ENCODE peak calls at places on chromosomes 12 and 14, in four cellular contexts. J, M, Q and X are unnamed samples. For H3K27me3, the result is how much of the 10 kb centered on the place peaks cover.

GRCh38 chr14:89477391-89477790 is 60.4 kb upstream of the FOXN3 start:
- DNase-seq in J (no peak), M (no peak), Q (no peak), X (no peak)

GRCh38 chr12:113432976-113433375 is 10.8 kb downstream of the SDSL start:
- DNase-seq in J (no peak), M (no peak), Q (no peak), X (no peak)

GRCh38 chr14:70113211-70113610 is 75.5 kb downstream of the SLC8A3 start:
- DNase-seq in J (no peak), M (no peak), Q (no peak), X (no peak)

GRCh38 chr12:50110762-50111416 is 1.1 kb upstream of the COX14 start:
- DNase-seq in J (no peak), M (no peak), Q (peak), X (no peak)

GRCh38 chr12:127677537-127678131 is 589.3 kb upstream of the TMEM132C start:
- DNase-seq in J (peak), M (peak), Q (peak), X (peak)

GRCh38 chr12:72346331-72346944 is 74.3 kb downstream of the TRHDE start:
- DNase-seq in J (peak), M (no peak), Q (peak), X (no peak)

GRCh38 chr14:68878908-68879307 is 86.0 kb upstream of the ZFP36L1 start:
- DNase-seq in J (no peak), M (no peak), Q (no peak), X (no peak)

GRCh38 chr12:116236148-116236731 is 41.3 kb downstream of the MED13L start:
- DNase-seq in J (peak), M (peak), Q (peak), X (peak)

GRCh38 chr12:6626654-6627283 is 9.0 kb downstream of the LPAR5 start:
- DNase-seq in J (no peak), M (no peak), Q (no peak), X (no peak)

GRCh38 chr14:76376001-76376404 is at the start of gene ESRRB:
- DNase-seq in J (peak), M (no peak), Q (peak), X (no peak)

GRCh38 chr14:61544448-61545202 is 150.7 kb upstream of the HIF1A start:
- DNase-seq in J (no peak), M (no peak), Q (no peak), X (no peak)

GRCh38 chr12:104469523-104469922 is 12.8 kb downstream of the CHST11 start:
- DNase-seq in J (no peak), M (no peak), Q (no peak), X (no peak)

GRCh38 chr14:32217301-32217700 is 14.2 kb upstream of the RNU6-8 start:
- DNase-seq in J (no peak), M (no peak), Q (no peak), X (no peak)

GRCh38 chr12:13124661-13125505 is 21.4 kb upstream of the GSG1 start:
- DNase-seq in J (peak), M (no peak), Q (peak), X (no peak)

GRCh38 chr14:104801284-104802119 is 601 bp downstream of the ZBTB42 start:
- DNase-seq in J (no peak), M (no peak), Q (no peak), X (no peak)

GRCh38 chr12:6345319-6346071 is 3.6 kb upstream of the TNFRSF1A start:
- DNase-seq in J (peak), M (peak), Q (no peak), X (no peak)

GRCh38 chr14:23550827-23551265 is 719 bp downstream of the ZFHX2 start:
- DNase-seq in J (no peak), M (no peak), Q (no peak), X (no peak)

GRCh38 chr14:55711171-55711811 is 131.3 kb downstream of the KTN1 start:
- DNase-seq in J (no peak), M (no peak), Q (no peak), X (no peak)

GRCh38 chr12:99609455-99610181 is 37.9 kb upstream of the GARIN6 start:
- DNase-seq in J (no peak), M (no peak), Q (peak), X (no peak)

GRCh38 chr14:33848706-33849454 is 102.0 kb downstream of the EGLN3 start:
- DNase-seq in J (peak), M (no peak), Q (peak), X (no peak)

GRCh38 chr12:53578783-53579182 is 47.4 kb downstream of the ATF7 start:
- DNase-seq in J (no peak), M (no peak), Q (peak), X (no peak)

GRCh38 chr12:85424581-85425348 is 144.7 kb downstream of the ALX1 start:
- DNase-seq in J (peak), M (no peak), Q (peak), X (no peak)

GRCh38 chr12:102564026-102564425 is 83.7 kb upstream of the IGF1 start:
- DNase-seq in J (no peak), M (no peak), Q (no peak), X (no peak)

GRCh38 chr12:11869406-11869805 is 201.3 kb upstream of the BCL2L14 start:
- DNase-seq in J (no peak), M (no peak), Q (no peak), X (no peak)

GRCh38 chr12:46370380-46370734 is 2.2 kb downstream of the SLC38A2 start:
- DNase-seq in J (no peak), M (no peak), Q (no peak), X (no peak)

GRCh38 chr12:46370792-46371717 is 1.5 kb downstream of the SLC38A2 start:
- DNase-seq in J (peak), M (peak), Q (peak), X (peak)

GRCh38 chr12:46369095-46369473 is 3.5 kb downstream of the SLC38A2 start:
- DNase-seq in J (no peak), M (no peak), Q (no peak), X (no peak)

GRCh38 chr12:46368684-46369083 is 3.9 kb downstream of the SLC38A2 start:
- DNase-seq in J (no peak), M (no peak), Q (no peak), X (no peak)

GRCh38 chr12:46369474-46370379 is 2.8 kb downstream of the SLC38A2 start:
- DNase-seq in J (no peak), M (no peak), Q (no peak), X (no peak)
- H3K27ac ChIP-seq in J (peak), M (no peak), Q (peak), X (peak)

GRCh38 chr14:80634106-80634758 is 307.3 kb downstream of the CEP128 start:
- DNase-seq in J (peak), M (no peak), Q (no peak), X (no peak)
- TF ChIP-seq CTCF in J (no peak), M (no peak), Q (no peak), X (no peak)

GRCh38 chr12:132601171-132601883 is 9.1 kb downstream of the LRCOL1 start:
- DNase-seq in J (no peak), M (no peak), Q (no peak), X (no peak)
- H3K27me3 ChIP-seq in J (under half), M (under half), Q (half or more), X (under half)

DNA sequence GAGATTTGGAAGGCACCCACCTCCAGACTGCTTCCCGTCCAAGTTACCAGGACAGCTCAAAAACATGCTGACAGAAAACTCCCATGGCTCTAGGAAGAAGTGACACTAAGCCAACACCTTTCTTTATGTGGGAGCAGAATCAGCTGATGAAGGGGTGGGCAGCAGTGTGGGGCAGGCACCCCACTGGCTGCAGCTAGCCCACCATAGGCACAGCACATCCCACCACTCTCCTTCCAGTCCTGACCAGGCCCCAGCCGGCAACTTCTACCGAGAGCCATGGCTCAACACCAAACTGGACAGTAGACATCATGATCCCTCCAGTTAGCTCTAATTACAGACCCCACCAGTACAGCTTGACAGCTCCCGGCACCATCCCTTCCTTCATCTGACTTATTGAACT is 45.0 kb downstream of the SH2B3 start:
- DNase-seq in J (no peak), M (no peak), Q (no peak), X (no peak)
- H3K27ac ChIP-seq in J (no peak), M (no peak), Q (peak), X (no peak)

DNA sequence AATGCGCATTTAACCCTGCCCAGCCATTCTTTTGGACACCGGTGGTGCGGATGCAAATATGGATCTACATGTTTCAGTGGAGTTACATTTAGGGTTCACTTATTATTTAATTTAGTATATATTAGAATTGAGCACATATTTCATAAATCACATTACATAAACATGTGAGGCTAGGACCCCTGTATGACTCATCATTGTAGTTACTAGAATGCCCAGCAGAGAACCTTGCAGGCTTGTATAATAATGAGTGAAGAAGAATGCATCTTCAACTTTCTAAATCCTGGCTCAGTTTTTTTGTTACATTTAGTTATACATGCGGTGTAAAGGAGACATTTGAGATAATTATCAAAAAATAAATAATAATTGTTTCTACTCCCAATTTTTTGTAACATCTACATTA is 369.0 kb downstream of the ATP23 start:
- DNase-seq in J (no peak), M (no peak), Q (no peak), X (no peak)
- TF ChIP-seq CTCF in J (no peak), M (no peak), Q (no peak), X (no peak)

GRCh38 chr12:48037267-48037915 is 33.1 kb upstream of the COL2A1 start:
- DNase-seq in J (no peak), M (no peak), Q (peak), X (no peak)
- H3K27me3 ChIP-seq in J (under half), M (under half), Q (half or more), X (under half)

GRCh38 chr14:93010543-93011541 is 87.9 kb downstream of the CHGA start:
- DNase-seq in J (no peak), M (no peak), Q (no peak), X (no peak)

GRCh38 chr14:93014038-93015023 is 91.4 kb downstream of the CHGA start:
- DNase-seq in J (peak), M (no peak), Q (no peak), X (no peak)

GRCh38 chr14:93013368-93013719 is 90.4 kb downstream of the CHGA start:
- DNase-seq in J (no peak), M (no peak), Q (no peak), X (no peak)

GRCh38 chr14:93011650-93012317 is 88.8 kb downstream of the CHGA start:
- DNase-seq in J (no peak), M (no peak), Q (no peak), X (no peak)

GRCh38 chr14:93012516-93013367 is 89.8 kb downstream of the CHGA start:
- DNase-seq in J (no peak), M (no peak), Q (no peak), X (no peak)
- H3K27ac ChIP-seq in J (no peak), M (no peak), Q (no peak), X (no peak)